ENCODE peak calls at places on chromosomes 7 and 10, in nine cellular contexts. F is CD4-positive, CD25-positive, alpha-beta regulatory T cell; U is mammary epithelial cell; Q is aorta; R is PC-3; G is heart left ventricle; D is H9; K is breast epithelium; P is heart right ventricle. C is an unnamed sample. For H3K27me3, the result is how much of the 10 kb centered on the place peaks cover.

GRCh38 chr7:17965600-17965999 is 25.3 kb upstream of the SNX13 start:
- DNase-seq in F (no peak), U (peak), Q (no peak), R (peak), G (no peak), D (no peak), K (no peak), P (no peak), C (no peak)

GRCh38 chr7:4687956-4688355 is 5.9 kb downstream of the FOXK1 start:
- DNase-seq in F (no peak), U (no peak), Q (no peak), R (no peak), G (no peak), D (no peak), K (no peak), P (no peak), C (no peak)

GRCh38 chr7:154857728-154858681 is 144.9 kb downstream of the PAXIP1 start:
- DNase-seq in F (no peak), U (no peak), Q (no peak), R (no peak), G (no peak), D (peak), K (no peak), P (no peak), C (no peak)

GRCh38 chr7:152664636-152665035 is 11.3 kb downstream of the XRCC2 start:
- DNase-seq in F (no peak), U (peak), Q (no peak), R (no peak), G (no peak), D (no peak), K (no peak), P (no peak), C (no peak)

GRCh38 chr7:23098029-23098428 is 7.6 kb upstream of the KLHL7 start:
- DNase-seq in F (no peak), U (no peak), Q (no peak), R (no peak), G (no peak), D (no peak), K (no peak), P (no peak), C (no peak)

GRCh38 chr7:119964640-119965542 is 308.1 kb upstream of the KCND2 start:
- DNase-seq in F (no peak), U (peak), Q (no peak), R (peak), G (no peak), D (no peak), K (no peak), P (no peak), C (no peak)

GRCh38 chr10:17351506-17351905 is 102.9 kb downstream of the ST8SIA6 start:
- DNase-seq in F (no peak), U (no peak), Q (no peak), R (no peak), G (no peak), D (no peak), K (no peak), P (no peak), C (no peak)

GRCh38 chr7:12518920-12519681 is 51.4 kb upstream of the SCIN start:
- DNase-seq in F (peak), U (peak), Q (no peak), R (peak), G (no peak), D (peak), K (no peak), P (no peak), C (peak)

GRCh38 chr7:135757719-135758411 is 9.3 kb upstream of the FAM180A start:
- DNase-seq in F (no peak), U (peak), Q (peak), R (no peak), G (peak), D (no peak), K (peak), P (no peak), C (no peak)

GRCh38 chr7:27161721-27162547 is 3.4 kb downstream of the HOXA9 start:
- DNase-seq in F (no peak), U (peak), Q (no peak), R (peak), G (no peak), D (peak), K (no peak), P (no peak), C (no peak)

GRCh38 chr7:151088856-151089699 is 2.8 kb downstream of the AGAP3 start:
- DNase-seq in F (no peak), U (peak), Q (peak), R (peak), G (peak), D (no peak), K (peak), P (peak), C (peak)

GRCh38 chr7:101300465-101301376 is 20.9 kb downstream of the IFT22 start:
- DNase-seq in F (no peak), U (no peak), Q (no peak), R (no peak), G (no peak), D (no peak), K (no peak), P (no peak), C (no peak)
- H3K27me3 ChIP-seq in F (under half), U (under half), Q (under half), R (under half), G (half or more), D (under half), K (half or more), P (half or more), C (under half)

DNA sequence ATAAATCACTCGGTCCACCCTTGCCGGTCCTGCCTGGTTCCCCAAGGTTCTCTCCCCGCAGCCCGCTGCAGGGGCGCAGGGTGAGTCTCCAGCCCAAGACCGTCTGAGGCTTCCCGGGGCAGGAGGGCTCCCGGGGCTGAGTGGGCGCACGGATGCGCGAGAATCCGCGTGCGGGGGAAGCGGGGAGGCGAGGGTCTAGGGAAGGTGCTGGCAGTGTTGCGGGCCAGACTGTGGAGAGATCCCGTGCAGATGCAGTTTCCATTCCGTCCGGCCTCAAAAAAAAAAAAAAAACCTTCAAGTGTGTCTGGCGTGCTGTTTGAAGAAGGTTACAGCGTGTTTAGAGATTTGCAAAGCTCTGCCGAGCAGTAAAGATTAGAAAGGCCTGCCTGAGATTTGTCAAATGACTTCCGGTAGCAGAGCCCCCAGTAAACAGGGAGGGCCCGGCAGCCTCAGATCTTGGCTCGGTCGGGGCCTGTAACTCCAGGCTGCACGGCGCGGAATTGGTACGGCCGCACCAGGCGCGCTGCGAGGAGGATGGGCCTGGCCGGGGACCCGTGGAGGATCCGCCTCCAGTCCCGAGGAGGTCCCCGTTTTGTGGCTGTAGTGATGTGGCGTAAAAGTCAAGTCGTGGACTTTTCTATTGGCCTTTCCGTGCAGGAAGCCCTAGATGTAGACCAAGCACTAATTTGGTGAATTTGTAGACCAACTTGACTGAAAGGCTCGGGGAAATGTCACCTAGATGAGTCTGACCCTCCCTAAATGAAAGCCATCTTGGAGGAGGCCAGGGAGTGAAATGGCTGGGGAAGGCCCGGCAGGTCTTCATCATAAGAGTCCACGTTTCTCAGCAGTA is 293.2 kb upstream of the NFE2L3 start:
- DNase-seq in F (peak), U (no peak), Q (no peak), R (no peak), G (no peak), D (peak), K (no peak), P (no peak), C (no peak)
- H3K27me3 ChIP-seq in F (half or more), U (under half), Q (under half), R (under half), G (half or more), D (under half), K (half or more), P (half or more), C (under half)

GRCh38 chr7:121331048-121331447 is 2.2 kb downstream of the WNT16 start:
- DNase-seq in F (no peak), U (no peak), Q (no peak), R (no peak), G (no peak), D (no peak), K (no peak), P (no peak), C (no peak)

GRCh38 chr7:121329460-121330052 is 756 bp downstream of the WNT16 start:
- DNase-seq in F (peak), U (peak), Q (no peak), R (no peak), G (no peak), D (peak), K (no peak), P (no peak), C (peak)

GRCh38 chr7:121328508-121329459 is at the start of gene WNT16:
- DNase-seq in F (no peak), U (no peak), Q (no peak), R (no peak), G (no peak), D (peak), K (no peak), P (no peak), C (no peak)

GRCh38 chr7:121330053-121330833 is 1.4 kb downstream of the WNT16 start:
- DNase-seq in F (no peak), U (no peak), Q (no peak), R (no peak), G (no peak), D (peak), K (no peak), P (no peak), C (peak)

DNA sequence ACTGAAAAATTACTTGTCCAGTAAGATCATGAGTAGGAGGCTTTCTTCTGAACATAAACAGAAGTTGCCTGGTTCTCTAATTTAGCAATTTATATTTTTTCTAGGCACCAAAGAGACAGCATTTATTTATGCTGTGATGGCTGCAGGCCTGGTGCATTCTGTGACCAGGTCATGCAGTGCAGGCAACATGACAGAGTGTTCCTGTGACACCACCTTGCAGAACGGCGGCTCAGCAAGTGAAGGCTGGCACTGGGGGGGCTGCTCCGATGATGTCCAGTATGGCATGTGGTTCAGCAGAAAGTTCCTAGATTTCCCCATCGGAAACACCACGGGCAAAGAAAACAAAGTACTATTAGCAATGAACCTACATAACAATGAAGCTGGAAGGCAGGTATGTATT is 2.8 kb downstream of the WNT16 start:
- DNase-seq in F (no peak), U (no peak), Q (no peak), R (no peak), G (no peak), D (no peak), K (no peak), P (no peak), C (no peak)
- H3K27me3 ChIP-seq in F (under half), U (under half), Q (under half), R (half or more), G (half or more), D (under half), K (half or more), P (half or more), C (under half)

GRCh38 chr10:42776681-42777080 is 5.9 kb upstream of the BMS1 start:
- DNase-seq in F (no peak), U (peak), Q (no peak), R (no peak), G (no peak), D (no peak), K (no peak), P (no peak), C (no peak)
- H3K27me3 ChIP-seq in F (under half), U (under half), Q (under half), R (under half), G (under half), D (under half), K (under half), P (under half), C (under half)

GRCh38 chr10:117666131-117666530 is 123.6 kb downstream of the EMX2 start:
- DNase-seq in F (no peak), U (no peak), Q (no peak), R (no peak), G (no peak), D (no peak), K (no peak), P (no peak), C (no peak)
- H3K27me3 ChIP-seq in F (under half), U (under half), Q (under half), R (under half), G (under half), D (under half), K (under half), P (under half), C (under half)